ENCODE peak calls at places on chromosomes 16 and 17, in nine cellular contexts. L is neural crest cell, I is BJ, P is Right ventricle myocardium superior, G is EL, Y is T follicular helper cell, F is prostate gland, R is lower leg skin, S is left kidney. W is an unnamed sample.

GRCh38 chr17:42845918-42846593 is 1.7 kb downstream of the AOC2 start:
- DNase-seq in L (no peak), I (no peak), P (no peak), G (no peak), Y (no peak), F (no peak), R (peak; percentile 76), S (no peak), W (no peak)

GRCh38 chr17:4142107-4142900 is 526 bp downstream of the ZZEF1 start:
- DNase-seq in L (peak; percentile 11), I (no peak), P (peak; percentile 59), G (peak; percentile 38), Y (peak; percentile 22), F (no peak), R (peak; percentile 88), S (peak; percentile 61), W (no peak)

GRCh38 chr17:2237521-2237921 is 66.1 kb downstream of the SMG6 start:
- DNase-seq in L (no peak), I (no peak), P (peak; percentile 68), G (peak; percentile 23), Y (no peak), F (no peak), R (no peak), S (no peak), W (no peak)

GRCh38 chr16:64311241-64311640 is 810.6 kb downstream of the CDH11 start:
- DNase-seq in L (no peak), I (no peak), P (no peak), G (peak; percentile 27), Y (no peak), F (no peak), R (no peak), S (no peak), W (no peak)

GRCh38 chr17:19415311-19415710 is 4.3 kb downstream of the RNF112 start:
- DNase-seq in L (no peak), I (no peak), P (no peak), G (no peak), Y (no peak), F (no peak), R (no peak), S (no peak), W (no peak)

GRCh38 chr17:18319604-18320256 is 4.6 kb downstream of the SMCR8 start:
- DNase-seq in L (peak; percentile 26), I (no peak), P (no peak), G (peak; percentile 51), Y (no peak), F (peak; percentile 39), R (no peak), S (peak; percentile 74), W (peak; percentile 46)

GRCh38 chr17:20315321-20315720 is 152.0 kb downstream of the LGALS9B start:
- DNase-seq in L (no peak), I (no peak), P (no peak), G (no peak), Y (no peak), F (no peak), R (no peak), S (no peak), W (no peak)

GRCh38 chr16:4613636-4614570 is 785 bp downstream of the UBALD1 start:
- DNase-seq in L (peak; percentile 41), I (no peak), P (peak; percentile 60), G (peak; percentile 43), Y (peak; percentile 13), F (no peak), R (no peak), S (peak; percentile 87), W (no peak)

GRCh38 chr16:51849715-51850114 is 697.2 kb downstream of the TOX3 start:
- DNase-seq in L (no peak), I (no peak), P (no peak), G (no peak), Y (no peak), F (no peak), R (no peak), S (peak; percentile 64), W (no peak)

GRCh38 chr17:7336240-7337175 is at the start of gene ACAP1:
- DNase-seq in L (no peak), I (no peak), P (peak; percentile 70), G (no peak), Y (peak; percentile 81), F (no peak), R (no peak), S (no peak), W (no peak)

GRCh38 chr16:6835941-6836340 is 496.7 kb upstream of the RBFOX1 start:
- DNase-seq in L (no peak), I (no peak), P (no peak), G (no peak), Y (no peak), F (no peak), R (no peak), S (no peak), W (no peak)

GRCh38 chr16:1908983-1909382 is 9.2 kb downstream of the HS3ST6 start:
- DNase-seq in L (no peak), I (no peak), P (no peak), G (no peak), Y (no peak), F (no peak), R (no peak), S (no peak), W (no peak)

W was measured in NCI-H510A treated with DMSO at 0.1 percent for 48 hours.